ENCODE peak calls at places on chromosomes 6 and 20, in nine cellular contexts. E, T, I, Z, W, M, K, Q and G are unnamed samples.

GRCh38 chr20:3595541-3595940 is 67.7 kb downstream of the GFRA4 start:
- DNase-seq in T (no peak), Q (no peak), W (no peak), M (no peak), I (no peak), K (no peak), Z (no peak), E (no peak), G (no peak)

GRCh38 chr6:105251689-105252088 is 71.9 kb upstream of the POPDC3 start:
- DNase-seq in I (no peak), E (no peak), M (no peak), W (no peak), Q (no peak), K (no peak), Z (no peak), T (no peak), G (no peak)

GRCh38 chr6:72968704-72969103 is 256.6 kb downstream of the KHDC1L start:
- DNase-seq in M (no peak), W (no peak), Z (no peak), E (peak), K (no peak), Q (no peak), T (no peak), I (peak), G (peak)

GRCh38 chr6:3422457-3422816 is 34.4 kb downstream of the SLC22A23 start:
- DNase-seq in Q (no peak), K (no peak), M (no peak), E (no peak), I (no peak), Z (no peak), W (no peak), T (no peak), G (no peak)

GRCh38 chr6:138757131-138757530 is 16.4 kb upstream of the CCDC28A start:
- DNase-seq in Z (no peak), Q (no peak), W (no peak), M (no peak), I (no peak), K (no peak), E (no peak), T (no peak), G (no peak)

GRCh38 chr6:154590770-154591169 is 80.3 kb upstream of the CNKSR3 start:
- DNase-seq in Z (no peak), I (no peak), T (no peak), K (no peak), E (no peak), M (no peak), W (no peak), Q (no peak), G (no peak)

GRCh38 chr6:109595998-109596397 is 95.0 kb downstream of the AK9 start:
- DNase-seq in M (peak), K (no peak), Z (no peak), Q (no peak), E (peak), W (no peak), T (peak), I (no peak), G (no peak)

GRCh38 chr6:117025310-117025709 is 148.3 kb downstream of the RFX6 start:
- DNase-seq in Q (no peak), T (no peak), I (no peak), K (no peak), E (no peak), W (no peak), M (no peak), Z (no peak), G (no peak)

GRCh38 chr6:159973406-159973805 is 4.5 kb downstream of the IGF2R start:
- DNase-seq in E (no peak), I (no peak), Q (no peak), T (no peak), M (no peak), Z (no peak), W (no peak), K (no peak), G (no peak)

GRCh38 chr6:15823838-15824414 is 161.1 kb upstream of the DTNBP1 start:
- DNase-seq in M (no peak), W (no peak), K (no peak), E (no peak), T (no peak), Q (no peak), I (no peak), Z (no peak), G (no peak)

GRCh38 chr6:144466716-144467115 is 181.6 kb downstream of the UTRN start:
- DNase-seq in I (no peak), Q (no peak), T (no peak), E (no peak), K (no peak), M (no peak), W (no peak), Z (no peak), G (no peak)

GRCh38 chr6:136719280-136720044 is 72.8 kb downstream of the MAP3K5 start:
- DNase-seq in I (no peak), T (peak), W (no peak), Q (no peak), E (peak), M (peak), K (no peak), Z (no peak), G (no peak)
- H3K27ac ChIP-seq in I (no peak), T (no peak), W (no peak), Q (no peak), E (no peak), M (peak), K (peak), Z (no peak), G (no peak)

GRCh38 chr6:121435444-121436069 is at the start of gene GJA1:
- DNase-seq in K (peak), W (no peak), I (peak), M (no peak), Q (no peak), E (peak), Z (no peak), T (peak), G (peak)

GRCh38 chr6:121436172-121436965 is 923 bp downstream of the GJA1 start:
- DNase-seq in M (no peak), I (no peak), T (peak), K (no peak), Z (no peak), E (peak), Q (peak), W (no peak), G (no peak)

GRCh38 chr6:121434037-121434770 is 1.2 kb upstream of the GJA1 start:
- DNase-seq in I (no peak), K (no peak), Q (no peak), W (no peak), M (no peak), Z (no peak), T (peak), E (peak), G (no peak)

GRCh38 chr6:121426686-121427085 is 8.8 kb upstream of the GJA1 start:
- DNase-seq in W (no peak), M (no peak), T (no peak), E (no peak), Q (no peak), Z (no peak), K (no peak), I (no peak), G (no peak)

GRCh38 chr6:121430514-121431460 is 4.7 kb upstream of the GJA1 start:
- DNase-seq in M (no peak), K (no peak), I (no peak), T (peak), E (peak), W (no peak), Q (no peak), Z (no peak), G (peak)
- H3K27ac ChIP-seq in M (no peak), K (no peak), I (no peak), T (peak), E (no peak), W (no peak), Q (no peak), Z (no peak), G (no peak)

GRCh38 chr6:1619666-1620503 is 10.2 kb downstream of the FOXC1 start:
- DNase-seq in K (no peak), Q (peak), W (no peak), M (no peak), I (no peak), E (peak), T (peak), Z (peak), G (no peak)

GRCh38 chr6:1622220-1622841 is 12.6 kb downstream of the FOXC1 start:
- DNase-seq in E (no peak), K (no peak), M (no peak), I (no peak), Q (peak), Z (peak), W (no peak), T (no peak), G (no peak)

GRCh38 chr6:1621328-1621701 is 11.6 kb downstream of the FOXC1 start:
- DNase-seq in M (no peak), I (no peak), Q (peak), Z (peak), T (peak), W (no peak), K (no peak), E (no peak), G (no peak)

GRCh38 chr6:1619106-1619665 is 9.5 kb downstream of the FOXC1 start:
- DNase-seq in I (no peak), K (no peak), Z (peak), T (no peak), Q (peak), W (no peak), E (no peak), M (no peak), G (no peak)

DNA sequence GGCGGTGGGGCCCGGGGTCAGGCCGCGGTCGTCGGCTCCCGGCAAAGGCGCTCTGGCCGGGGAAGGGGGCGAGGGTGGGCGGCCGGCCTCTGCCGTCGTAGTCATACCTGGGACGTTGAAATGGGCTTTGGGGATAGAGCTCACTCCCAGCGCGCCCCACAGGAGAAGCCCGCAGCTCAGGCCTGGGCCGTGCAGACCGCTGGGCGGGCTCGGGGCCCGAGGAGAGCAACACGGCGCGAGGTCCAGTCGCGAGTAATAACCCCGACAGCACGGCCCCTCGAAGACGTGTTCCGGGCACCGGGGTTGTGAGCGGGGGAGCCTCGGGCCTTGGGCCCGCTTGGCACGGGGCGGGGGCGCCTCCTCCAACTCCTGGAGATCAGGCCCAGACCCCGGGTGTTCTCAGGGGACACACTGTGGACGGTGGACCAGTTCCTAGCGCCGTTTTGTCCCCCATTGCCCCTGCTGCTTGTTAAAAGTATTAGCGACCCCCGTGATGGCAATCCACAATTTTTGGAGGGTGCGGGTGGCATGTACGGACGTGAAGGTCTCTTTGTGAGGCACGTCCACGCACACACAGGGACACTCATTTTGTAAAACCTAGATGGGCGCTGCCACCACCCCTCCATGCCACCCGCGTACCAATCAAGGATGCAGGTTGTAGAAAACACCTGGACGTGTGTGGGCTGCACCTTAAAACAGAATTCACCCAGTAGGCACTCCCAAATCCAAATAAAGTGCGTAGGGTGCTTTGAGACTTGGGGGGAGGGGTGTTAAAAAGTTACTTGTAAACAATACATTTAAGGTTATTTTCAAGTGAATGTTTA is 11.0 kb downstream of the FOXC1 start:
- DNase-seq in W (no peak), I (no peak), T (no peak), M (no peak), E (no peak), Q (peak), Z (peak), K (no peak), G (no peak)
- H3K27ac ChIP-seq in W (no peak), I (no peak), T (no peak), M (no peak), E (no peak), Q (no peak), Z (peak), K (no peak), G (no peak)

DNA sequence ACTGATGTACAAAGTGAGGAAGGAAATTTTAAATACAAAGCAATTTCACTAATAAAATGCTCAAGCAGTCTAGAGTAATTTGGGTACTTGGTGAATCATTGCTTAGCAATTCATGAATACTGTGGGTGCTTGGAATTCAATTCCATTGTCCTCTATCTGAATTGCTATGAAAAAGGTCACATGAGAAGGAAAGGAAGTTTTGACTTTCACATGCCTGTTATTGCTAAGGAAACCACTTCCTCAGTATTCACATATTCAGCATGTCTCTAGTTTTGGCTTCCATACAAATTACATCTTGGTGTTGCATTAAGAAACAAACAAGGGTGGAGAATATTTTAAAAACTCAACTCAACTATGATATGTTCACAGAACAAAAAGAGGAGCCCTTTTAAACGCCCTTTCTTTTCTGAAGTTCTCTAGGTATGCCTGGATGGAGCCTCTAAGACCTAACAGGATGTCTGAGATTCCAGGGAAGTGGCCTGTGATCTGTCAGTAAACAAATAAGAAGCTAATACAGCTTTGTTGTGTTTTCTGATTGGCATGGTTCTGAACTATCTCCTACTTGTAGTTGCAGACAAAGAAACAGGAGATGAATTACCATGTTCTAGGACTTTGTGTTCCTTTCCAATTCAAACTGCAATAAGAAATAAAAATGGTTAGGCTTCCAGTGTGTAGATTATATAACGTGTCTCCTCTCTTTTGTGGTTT is 190.4 kb downstream of the OGFRL1 start:
- DNase-seq in E (peak), M (no peak), Z (no peak), T (peak), Q (no peak), K (no peak), W (no peak), I (peak), G (peak)
- H3K27ac ChIP-seq in E (peak), M (no peak), Z (peak), T (no peak), Q (peak), K (peak), W (no peak), I (peak), G (peak)

GRCh38 chr6:130018830-130019795 is 732 bp downstream of the L3MBTL3 start:
- DNase-seq in T (peak), W (peak), K (peak), M (peak), E (peak), I (no peak), Q (peak), Z (peak), G (no peak)
- H3K27ac ChIP-seq in T (no peak), W (peak), K (peak), M (peak), E (peak), I (no peak), Q (peak), Z (peak), G (peak)

DNA sequence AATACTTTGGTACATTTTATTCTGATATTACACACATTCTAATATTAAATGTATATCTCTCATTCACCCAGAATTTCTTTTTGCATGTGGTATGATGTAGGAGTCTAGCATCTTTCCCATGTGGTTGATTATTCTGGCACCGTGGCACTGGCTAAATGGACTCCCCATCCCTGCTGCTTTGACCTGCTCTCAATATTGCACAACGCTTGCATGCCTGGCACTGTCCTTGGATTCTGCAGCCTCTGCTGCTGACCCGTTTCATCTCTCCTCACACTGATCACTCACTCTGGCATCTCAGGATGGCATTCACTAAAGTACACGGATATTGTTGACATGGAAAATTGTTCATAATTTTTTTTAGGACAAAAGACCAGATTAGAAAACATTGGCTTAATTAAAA is 11.5 kb upstream of the DACT2 start:
- DNase-seq in Z (no peak), K (no peak), Q (no peak), I (no peak), T (no peak), W (no peak), E (no peak), M (no peak), G (no peak)
- H3K27ac ChIP-seq in Z (no peak), K (no peak), Q (no peak), I (no peak), T (no peak), W (no peak), E (no peak), M (no peak), G (no peak)

DNA sequence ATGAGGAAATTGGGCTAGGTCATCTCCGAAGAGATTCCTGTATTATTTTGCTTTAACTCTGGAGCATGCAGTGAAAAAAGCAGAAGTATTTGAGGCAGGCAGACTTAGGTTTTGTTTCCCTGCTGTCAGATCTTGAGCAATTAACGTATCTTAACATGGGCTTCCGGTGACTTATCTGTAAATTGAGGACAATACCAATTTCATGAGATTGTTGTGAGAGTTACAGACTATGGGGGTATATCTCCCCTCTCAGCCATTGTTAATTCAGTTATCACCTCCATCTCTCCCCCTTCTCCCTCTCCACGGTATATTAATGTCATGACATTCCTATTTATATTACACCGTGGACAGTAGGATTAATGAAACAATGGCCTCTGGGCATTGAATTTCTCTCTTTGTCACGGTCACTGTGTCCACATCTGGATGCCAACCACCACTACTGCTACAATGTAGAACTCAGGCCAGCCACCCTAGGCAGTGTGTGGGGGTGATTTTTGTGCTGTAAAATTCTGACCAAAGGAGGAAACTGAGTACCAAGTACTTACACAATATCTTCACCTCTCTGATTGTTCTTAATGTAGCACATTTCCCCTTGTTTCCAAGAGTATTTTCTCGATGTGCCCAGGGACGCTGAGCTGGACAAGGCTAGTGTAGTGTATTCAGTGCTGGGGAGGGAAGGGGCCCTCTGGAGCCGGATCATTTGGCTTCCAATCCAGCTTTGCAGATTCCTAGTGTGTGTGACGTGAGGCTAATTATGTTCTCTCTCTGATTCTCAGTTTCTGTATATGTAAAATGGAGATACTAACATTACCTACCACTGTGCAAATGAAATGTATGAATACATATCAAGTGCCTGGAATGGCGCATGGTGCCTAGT is 77.2 kb downstream of the GCNT2 start:
- DNase-seq in T (no peak), M (no peak), K (no peak), Q (no peak), I (no peak), W (no peak), Z (no peak), E (no peak), G (no peak)
- H3K27ac ChIP-seq in T (no peak), M (no peak), K (peak), Q (no peak), I (no peak), W (no peak), Z (no peak), E (no peak), G (no peak)

DNA sequence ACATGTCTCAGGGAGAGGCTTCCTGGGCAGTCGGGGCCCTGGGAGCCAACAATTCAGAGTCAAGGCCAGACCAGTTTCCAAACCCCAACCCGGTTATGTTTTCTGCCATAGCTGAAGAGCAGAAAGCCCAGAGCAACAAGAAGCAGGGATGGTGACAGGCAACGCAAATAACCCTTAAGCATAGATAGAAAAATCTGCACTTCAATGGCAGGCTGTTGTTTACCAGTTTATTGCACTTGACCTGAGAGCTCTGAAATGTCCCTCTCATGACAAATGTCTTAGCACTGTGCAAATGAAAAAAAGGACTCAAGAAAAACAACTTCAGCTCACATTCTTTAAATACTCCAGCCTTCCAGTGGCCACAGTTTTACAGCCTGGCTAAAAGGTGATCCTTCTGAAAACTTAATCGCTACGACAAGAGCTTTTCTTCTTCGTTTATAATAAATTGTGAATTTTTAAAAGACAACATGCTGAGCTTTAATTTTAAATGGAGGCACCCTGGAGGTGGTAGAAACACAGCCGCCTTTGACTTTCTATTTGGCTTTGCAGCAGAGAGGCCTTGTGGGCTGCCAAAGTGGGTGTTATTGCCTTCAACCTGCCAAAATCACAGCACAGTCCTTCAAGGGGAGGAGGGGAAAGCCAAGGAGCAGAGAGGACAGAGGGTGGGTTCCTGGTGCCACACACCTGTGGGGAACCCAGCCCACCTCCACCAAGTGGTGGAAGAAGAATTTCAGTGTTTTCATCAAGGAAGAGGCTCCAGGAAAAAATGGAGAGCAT is 289.5 kb upstream of the CDYL start:
- DNase-seq in K (no peak), I (no peak), W (no peak), T (no peak), M (no peak), Z (no peak), Q (no peak), E (no peak), G (no peak)
- H3K27ac ChIP-seq in K (no peak), I (no peak), W (no peak), T (no peak), M (no peak), Z (no peak), Q (no peak), E (no peak), G (no peak)